ENCODE peak calls at places on chromosomes 12 and 14, in six cellular contexts. H is GM12864, L is sigmoid colon, U is omental fat pad, A is OCI-LY7, E is body of pancreas. B is an unnamed sample.

GRCh38 chr12:53232641-53233538 is 881 bp upstream of the RARG start:
- DNase-seq in A (no peak), H (no peak), L (peak; percentile 85), E (peak; percentile 39), U (no peak), B (no peak)

GRCh38 chr12:68158427-68158826 is 1.1 kb downstream of the IFNG start:
- DNase-seq in A (peak; percentile 54), U (no peak), E (no peak), H (no peak), L (no peak), B (no peak)

GRCh38 chr12:132841151-132841550 is 12.5 kb upstream of the GOLGA3 start:
- DNase-seq in A (no peak), H (no peak), E (no peak), L (no peak), U (no peak), B (no peak)

GRCh38 chr14:100288382-100289185 is 17.7 kb downstream of the SLC25A29 start:
- DNase-seq in U (no peak), L (no peak), A (no peak), H (no peak), E (no peak), B (no peak)

GRCh38 chr14:80304125-80304766 is 92.9 kb upstream of the DIO2 start:
- DNase-seq in U (no peak), E (no peak), L (no peak), A (no peak), H (no peak), B (no peak)

GRCh38 chr14:68546839-68547238 is 246.0 kb downstream of the ZFP36L1 start:
- DNase-seq in U (no peak), E (no peak), L (no peak), A (no peak), H (no peak), B (no peak)

GRCh38 chr14:103281496-103282231 is 52.4 kb upstream of the EIF5 start:
- DNase-seq in E (peak; percentile 45), A (no peak), H (no peak), L (peak; percentile 82), U (no peak), B (no peak)

GRCh38 chr12:91182664-91183455 is at the start of gene DCN:
- DNase-seq in L (no peak), H (no peak), A (no peak), U (no peak), E (no peak), B (no peak)

GRCh38 chr14:46344327-46344937 is 307.1 kb downstream of the RPL10L start:
- DNase-seq in U (no peak), A (peak; percentile 34), H (no peak), L (no peak), E (no peak), B (peak; percentile 5)

GRCh38 chr12:130701402-130701744 is 14.7 kb downstream of the RIMBP2 start:
- DNase-seq in A (no peak), H (no peak), U (no peak), E (no peak), L (no peak), B (no peak)

GRCh38 chr14:55201219-55202096 is 10.1 kb upstream of the DLGAP5 start:
- DNase-seq in E (no peak), L (no peak), H (no peak), A (no peak), U (no peak), B (no peak)

GRCh38 chr14:104976198-104977007 is 1.8 kb downstream of the AHNAK2 start:
- DNase-seq in A (peak; percentile 75), E (peak; percentile 86), L (peak; percentile 92), U (peak; percentile 75), H (peak; percentile 24), B (peak; percentile 91)

GRCh38 chr14:104694475-104694950 is 5.1 kb downstream of the INF2 start:
- DNase-seq in U (no peak), E (no peak), H (no peak), L (no peak), A (no peak), B (no peak)

GRCh38 chr14:88233915-88234314 is 89.2 kb downstream of the KCNK10 start:
- DNase-seq in U (no peak), L (no peak), A (peak; percentile 9), E (no peak), H (peak; percentile 7), B (peak; percentile 20)

GRCh38 chr12:3777206-3777809 is 24.4 kb upstream of the CRACR2A start:
- DNase-seq in H (no peak), A (peak; percentile 50), U (no peak), E (peak; percentile 44), L (no peak), B (peak; percentile 40)

GRCh38 chr12:125330645-125331341 is 265.6 kb downstream of the AACS start:
- DNase-seq in A (peak; percentile 53), L (peak; percentile 73), U (no peak), E (peak; percentile 54), H (no peak), B (peak; percentile 87)

GRCh38 chr12:51520576-51521325 is 70.3 kb upstream of the SCN8A start:
- DNase-seq in A (no peak), L (no peak), U (no peak), H (no peak), E (no peak), B (no peak)

GRCh38 chr12:54933381-54933780 is 51.2 kb downstream of the TESPA1 start:
- DNase-seq in H (no peak), U (no peak), A (no peak), E (no peak), L (no peak), B (no peak)

GRCh38 chr14:48937796-48938195 is 648.4 kb downstream of the RPS29 start:
- DNase-seq in H (no peak), U (no peak), L (peak; percentile 63), A (no peak), E (no peak), B (no peak)

GRCh38 chr12:106023034-106023433 is 115.7 kb downstream of the NUAK1 start:
- DNase-seq in E (no peak), A (no peak), H (no peak), U (no peak), L (no peak), B (no peak)

GRCh38 chr12:106022568-106023012 is 116.2 kb downstream of the NUAK1 start:
- DNase-seq in H (no peak), L (no peak), U (no peak), E (peak; percentile 14), A (no peak), B (no peak)

GRCh38 chr12:106021516-106021915 is 117.2 kb downstream of the NUAK1 start:
- DNase-seq in E (no peak), A (no peak), H (no peak), L (no peak), U (no peak), B (no peak)

GRCh38 chr12:106027286-106027685 is 111.5 kb downstream of the NUAK1 start:
- DNase-seq in U (no peak), E (no peak), H (no peak), A (no peak), L (no peak), B (no peak)

DNA sequence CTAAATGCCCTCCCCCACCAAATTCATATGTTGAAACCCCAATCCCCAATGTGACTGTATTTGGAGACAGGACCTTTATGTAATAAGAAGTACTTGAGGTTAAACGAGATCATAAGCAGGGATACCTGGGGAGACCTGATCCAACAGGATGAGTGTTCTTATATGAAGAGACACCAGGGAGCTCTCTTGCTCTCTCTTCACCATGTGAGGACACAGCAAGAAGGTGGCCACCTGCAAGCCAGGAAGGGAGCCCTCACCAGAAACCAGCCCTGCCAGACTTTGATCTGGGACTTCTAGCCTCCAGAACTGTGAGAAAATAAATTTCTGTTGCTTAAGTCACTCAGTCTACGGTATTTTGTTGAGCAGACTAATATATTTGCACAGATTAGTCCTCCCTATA is 113.6 kb downstream of the NUAK1 start:
- DNase-seq in E (no peak), H (no peak), A (no peak), L (no peak), U (no peak), B (no peak)
- TF ChIP-seq CTCF in E (no peak), H (no peak), A (no peak), L (no peak), U (no peak), B (no peak)

GRCh38 chr12:95733156-95733825 is 57.3 kb downstream of the NTN4 start:
- DNase-seq in H (no peak), U (no peak), A (no peak), E (peak; percentile 14), L (no peak), B (no peak)
- TF ChIP-seq CTCF in H (no peak), U (no peak), A (no peak), E (no peak), L (no peak), B (no peak)

GRCh38 chr12:45246202-45246601 is 30.3 kb downstream of the ANO6 start:
- DNase-seq in A (no peak), L (no peak), U (no peak), H (no peak), E (no peak), B (no peak)

GRCh38 chr12:45242180-45242579 is 26.3 kb downstream of the ANO6 start:
- DNase-seq in A (no peak), H (no peak), L (no peak), E (peak; percentile 57), U (no peak), B (no peak)

GRCh38 chr12:45243963-45244362 is 28.1 kb downstream of the ANO6 start:
- DNase-seq in H (no peak), L (no peak), U (no peak), A (no peak), E (no peak), B (no peak)

GRCh38 chr12:45247589-45247988 is 31.7 kb downstream of the ANO6 start:
- DNase-seq in A (no peak), L (no peak), E (no peak), H (no peak), U (no peak), B (no peak)

DNA sequence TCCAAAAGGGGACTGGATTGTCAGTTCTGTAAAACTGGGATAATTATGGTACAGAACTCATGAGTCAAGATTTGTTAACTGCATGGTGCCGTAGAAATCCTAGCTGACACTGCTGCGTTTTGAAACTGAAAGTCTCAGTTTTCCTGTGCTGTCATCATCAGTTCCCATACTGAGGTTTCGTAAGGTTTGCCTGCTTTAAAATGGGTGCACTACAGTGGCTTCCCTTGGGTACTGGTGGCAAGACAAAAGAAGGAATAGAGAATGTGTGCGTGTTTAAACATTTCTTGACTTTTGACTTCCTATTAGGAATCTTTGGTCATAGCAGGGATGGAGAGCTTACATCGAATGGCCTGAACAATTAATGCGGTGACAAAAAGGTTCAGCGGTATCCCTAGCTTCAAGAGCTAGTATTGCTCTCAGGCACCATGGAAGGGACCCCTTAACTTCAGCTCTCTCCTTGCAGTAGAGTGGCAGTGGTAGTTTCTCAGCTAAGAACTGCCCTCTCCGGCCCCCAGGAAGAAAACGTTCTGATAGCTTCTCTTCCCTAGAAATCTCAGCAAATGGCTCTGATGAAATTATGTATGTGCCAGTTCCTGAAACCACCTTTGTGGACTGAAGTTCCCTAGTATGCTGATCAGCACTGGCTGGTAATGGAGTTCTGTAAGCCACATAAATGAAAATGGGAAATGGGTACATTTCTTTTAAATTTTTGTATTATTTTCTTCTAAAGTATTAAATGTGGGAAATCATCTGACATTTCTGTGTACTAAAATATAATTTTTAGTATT is 28.9 kb downstream of the ANO6 start:
- DNase-seq in H (no peak), E (peak; percentile 21), A (peak; percentile 8), L (no peak), U (no peak), B (no peak)
- TF ChIP-seq CTCF in H (no peak), E (no peak), A (no peak), L (no peak), U (no peak), B (no peak)

DNA sequence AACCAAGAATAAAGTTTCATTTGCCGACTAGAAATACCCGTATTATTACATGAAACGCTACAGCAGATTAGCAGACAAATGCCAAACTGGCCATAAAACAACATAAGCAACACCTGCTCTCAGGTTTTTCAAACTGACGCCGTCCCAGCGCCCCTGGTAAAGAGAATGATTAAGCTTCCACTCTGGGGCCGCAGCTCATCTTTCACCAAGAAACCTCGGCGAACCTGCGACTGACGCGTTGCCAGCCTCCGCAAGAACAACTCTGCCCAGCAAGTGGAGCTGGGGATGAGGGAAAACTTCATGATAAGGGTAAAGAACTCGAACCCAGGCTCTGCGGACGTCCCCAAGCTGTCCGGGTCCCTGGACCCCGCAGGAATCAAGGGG is 526 bp downstream of the ARL1 start:
- DNase-seq in H (no peak), E (no peak), A (peak; percentile 43), U (no peak), L (no peak), B (peak; percentile 5)
- TF ChIP-seq CTCF in H (no peak), E (no peak), A (no peak), U (no peak), L (no peak), B (no peak)

B was measured in GM20000.